ENCODE peak calls at places on chromosomes 2 and 18, in ten cellular contexts. Q is naive thymus-derived CD4-positive, alpha-beta T cell; K is HL-60; T is right lobe of liver; F is SK-N-SH; R is CD4-positive, CD25-positive, alpha-beta regulatory T cell; H is kidney epithelial cell; A is DND-41; D is CD8-positive, alpha-beta memory T cell; B is MM.1S. C is an unnamed sample.

GRCh38 chr2:161052214-161052613 is 108.0 kb upstream of the TANK start:
- DNase-seq in Q (no peak), K (no peak), T (no peak), F (no peak), R (no peak), H (no peak), A (no peak), D (no peak), B (no peak), C (no peak)

GRCh38 chr18:60157810-60158209 is 214.8 kb downstream of the MC4R start:
- DNase-seq in Q (no peak), K (no peak), T (no peak), F (no peak), R (no peak), H (no peak), A (no peak), D (no peak), B (no peak), C (no peak)

GRCh38 chr2:72378737-72379346 is 231.2 kb upstream of the CYP26B1 start:
- DNase-seq in Q (no peak), K (no peak), T (no peak), F (no peak), R (no peak), H (no peak), A (no peak), D (no peak), B (no peak), C (no peak)

GRCh38 chr2:9554841-9555337 is 741 bp downstream of the ADAM17 start:
- DNase-seq in Q (peak; percentile 8), K (no peak), T (no peak), F (peak; percentile 24), R (peak; percentile 7), H (no peak), A (peak; percentile 47), D (peak; percentile 11), B (peak; percentile 55), C (peak; percentile 52)

GRCh38 chr2:88481937-88482336 is 29.4 kb upstream of the FOXI3 start:
- DNase-seq in Q (no peak), K (no peak), T (no peak), F (no peak), R (no peak), H (peak; percentile 10), A (no peak), D (no peak), B (no peak), C (no peak)

GRCh38 chr2:226683196-226683595 is 116.4 kb downstream of the IRS1 start:
- DNase-seq in Q (no peak), K (no peak), T (no peak), F (no peak), R (no peak), H (no peak), A (no peak), D (no peak), B (no peak), C (no peak)

GRCh38 chr2:96802281-96802595 is 13.8 kb upstream of the CNNM3 start:
- DNase-seq in Q (no peak), K (no peak), T (no peak), F (peak; percentile 8), R (no peak), H (no peak), A (no peak), D (no peak), B (no peak), C (no peak)

GRCh38 chr2:127790694-127791529 is 20.1 kb downstream of the WDR33 start:
- DNase-seq in Q (no peak), K (no peak), T (no peak), F (no peak), R (no peak), H (no peak), A (no peak), D (no peak), B (no peak), C (no peak)

GRCh38 chr2:199455533-199456382 is 2.0 kb downstream of the SATB2 start:
- DNase-seq in Q (no peak), K (peak; percentile 66), T (peak; percentile 85), F (no peak), R (no peak), H (no peak), A (no peak), D (no peak), B (no peak), C (no peak)

GRCh38 chr2:14866953-14867352 is 234.4 kb downstream of the LRATD1 start:
- DNase-seq in Q (no peak), K (no peak), T (no peak), F (no peak), R (no peak), H (no peak), A (no peak), D (no peak), B (no peak), C (no peak)

GRCh38 chr2:196263181-196263747 is 91.9 kb upstream of the STK17B start:
- DNase-seq in Q (peak; percentile 84), K (no peak), T (no peak), F (no peak), R (peak; percentile 26), H (no peak), A (peak; percentile 86), D (peak; percentile 67), B (peak; percentile 94), C (no peak)

GRCh38 chr2:162422894-162423293 is 79.0 kb downstream of the GCA start:
- DNase-seq in Q (no peak), K (no peak), T (no peak), F (no peak), R (no peak), H (no peak), A (no peak), D (no peak), B (no peak), C (no peak)
- H3K27me3 ChIP-seq in Q (no peaks in the 10 kb centered on the region), K (no peaks in the 10 kb centered on the region), T (no peaks in the 10 kb centered on the region), F (no peaks in the 10 kb centered on the region), R (no peaks in the 10 kb centered on the region), H (no peaks in the 10 kb centered on the region), A (no peaks in the 10 kb centered on the region), D (no peaks in the 10 kb centered on the region), B (no peaks in the 10 kb centered on the region), C (no peaks in the 10 kb centered on the region)

DNA sequence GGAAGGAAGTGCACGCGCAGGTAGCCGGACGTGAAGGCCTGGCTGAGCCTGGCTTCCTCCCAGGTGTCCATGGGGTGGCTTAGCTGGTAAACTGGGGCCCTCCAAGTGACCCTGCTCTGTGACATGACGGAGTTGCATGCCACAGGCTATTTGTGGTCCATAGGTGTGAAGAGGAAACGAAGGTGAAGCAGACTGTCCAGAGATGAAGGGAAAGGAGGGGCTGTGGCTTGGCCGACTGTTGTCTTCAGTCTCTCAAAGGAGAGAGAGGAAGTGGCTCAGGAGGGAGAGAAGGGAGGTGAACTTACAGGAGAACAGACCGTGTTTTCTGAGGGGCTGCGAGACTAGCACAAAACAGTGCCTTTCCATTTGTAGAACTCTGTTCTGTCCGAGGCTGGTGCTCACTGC is 19.3 kb downstream of the INPP5D start:
- DNase-seq in Q (no peak), K (no peak), T (no peak), F (no peak), R (no peak), H (no peak), A (no peak), D (peak; percentile 66), B (peak; percentile 58), C (no peak)
- H3K4me3 ChIP-seq in Q (peak overlapping the region; percentile 45), K (no peak overlapping the region), T (no peak overlapping the region), F (no peak overlapping the region), R (peak overlapping the region; percentile 74), H (no peak overlapping the region), A (no peak overlapping the region), D (peak overlapping the region; percentile 49), B (no peak overlapping the region), C (no peak overlapping the region)

GRCh38 chr2:110732422-110733413 is at the start of gene ACOXL:
- DNase-seq in Q (no peak), K (no peak), T (peak; percentile 34), F (peak; percentile 51), R (no peak), H (no peak), A (no peak), D (no peak), B (peak; percentile 72), C (peak; percentile 88)
- H3K27me3 ChIP-seq in Q (peaks cover 5% of the 10 kb centered on the region), K (peaks cover 32% of the 10 kb centered on the region), T (peaks cover 8% of the 10 kb centered on the region), F (peaks cover 74% of the 10 kb centered on the region), R (peaks cover 55% of the 10 kb centered on the region), H (peaks cover 47% of the 10 kb centered on the region), A (no peaks in the 10 kb centered on the region), D (peaks cover 41% of the 10 kb centered on the region), B (no peaks in the 10 kb centered on the region), C (no peaks in the 10 kb centered on the region)

GRCh38 chr2:165573534-165574461 is 104.3 kb downstream of the CSRNP3 start:
- DNase-seq in Q (no peak), K (no peak), T (peak; percentile 62), F (peak; percentile 63), R (no peak), H (peak; percentile 31), A (no peak), D (no peak), B (no peak), C (peak; percentile 46)
- H3K4me3 ChIP-seq in Q (no peak overlapping the region), K (no peak overlapping the region), T (peak overlapping the region; percentile 5), F (peak overlapping the region; percentile 62), R (no peak overlapping the region), H (peak overlapping the region; percentile 48), A (no peak overlapping the region), D (no peak overlapping the region), B (no peak overlapping the region), C (peak overlapping the region; percentile 1)

GRCh38 chr2:27262379-27263286 is at the start of gene SLC30A3:
- DNase-seq in Q (no peak), K (no peak), T (peak; percentile 70), F (peak; percentile 97), R (peak; percentile 59), H (no peak), A (no peak), D (peak; percentile 54), B (peak; percentile 62), C (peak; percentile 58)

GRCh38 chr2:27261241-27261925 is 1.5 kb downstream of the SLC30A3 start:
- DNase-seq in Q (no peak), K (no peak), T (no peak), F (no peak), R (no peak), H (no peak), A (no peak), D (no peak), B (no peak), C (no peak)

GRCh38 chr2:27263287-27264252 is 723 bp upstream of the SLC30A3 start:
- DNase-seq in Q (no peak), K (no peak), T (no peak), F (peak; percentile 65), R (no peak), H (no peak), A (no peak), D (no peak), B (no peak), C (no peak)

GRCh38 chr2:27264253-27264752 is 1.5 kb upstream of the SLC30A3 start:
- DNase-seq in Q (no peak), K (no peak), T (no peak), F (peak; percentile 80), R (no peak), H (no peak), A (no peak), D (peak; percentile 19), B (peak; percentile 12), C (no peak)

GRCh38 chr2:27261926-27262298 is 935 bp downstream of the SLC30A3 start:
- DNase-seq in Q (no peak), K (no peak), T (no peak), F (no peak), R (no peak), H (no peak), A (no peak), D (no peak), B (no peak), C (no peak)
- H3K27me3 ChIP-seq in Q (peaks cover 27% of the 10 kb centered on the region), K (peaks cover 60% of the 10 kb centered on the region), T (no peaks in the 10 kb centered on the region), F (peaks cover 64% of the 10 kb centered on the region), R (peaks cover 28% of the 10 kb centered on the region), H (peaks cover 82% of the 10 kb centered on the region), A (peaks cover 6% of the 10 kb centered on the region), D (peaks cover 44% of the 10 kb centered on the region), B (peaks cover 71% of the 10 kb centered on the region), C (no peaks in the 10 kb centered on the region)